ENCODE peak calls at places on chromosomes 12 and 14, in six cellular contexts. X, A, T, V, M and U are unnamed samples.

GRCh38 chr14:79656086-79656485 is 555.2 kb downstream of the DIO2 start:
- DNase-seq in X (no peak), A (no peak), T (no peak), V (no peak), M (no peak), U (no peak)

GRCh38 chr12:9851927-9852326 is 17.2 kb downstream of the CLEC2B start:
- DNase-seq in X (no peak), A (no peak), T (no peak), V (no peak), M (no peak), U (no peak)

GRCh38 chr12:63093711-63094110 is 57.3 kb downstream of the AVPR1A start:
- DNase-seq in X (no peak), A (no peak), T (no peak), V (no peak), M (no peak), U (no peak)

GRCh38 chr14:24081739-24082204 is 10.4 kb downstream of the CPNE6 start:
- DNase-seq in X (no peak), A (no peak), T (no peak), V (no peak), M (no peak), U (no peak)

GRCh38 chr14:95361373-95362179 is 41.9 kb upstream of the CLMN start:
- DNase-seq in X (no peak), A (peak), T (no peak), V (no peak), M (peak), U (peak)

GRCh38 chr14:89755816-89756215 is 198.7 kb downstream of the EFCAB11 start:
- DNase-seq in X (no peak), A (no peak), T (no peak), V (no peak), M (no peak), U (no peak)

GRCh38 chr12:67147447-67147846 is 121.7 kb upstream of the CAND1 start:
- DNase-seq in X (no peak), A (no peak), T (no peak), V (no peak), M (no peak), U (no peak)

GRCh38 chr12:12365442-12365802 is 8.5 kb downstream of the BORCS5 start:
- DNase-seq in X (no peak), A (no peak), T (no peak), V (no peak), M (no peak), U (no peak)

GRCh38 chr14:105859717-105860614 is 333.6 kb downstream of the TMEM121 start:
- DNase-seq in X (no peak), A (no peak), T (no peak), V (no peak), M (no peak), U (no peak)

GRCh38 chr14:91873476-91874265 is 6.3 kb upstream of the TC2N start:
- DNase-seq in X (no peak), A (peak), T (no peak), V (no peak), M (peak), U (peak)

GRCh38 chr12:27779837-27780611 is at the start of the genes KLHL42 and MANSC4:
- DNase-seq in X (peak), A (peak), T (no peak), V (peak), M (peak), U (peak)

GRCh38 chr14:90671382-90671781 is 144.8 kb downstream of the TTC7B start:
- DNase-seq in X (no peak), A (no peak), T (no peak), V (no peak), M (no peak), U (no peak)

GRCh38 chr14:37580146-37580545 is 14.9 kb downstream of the FOXA1 start:
- DNase-seq in X (no peak), A (no peak), T (no peak), V (no peak), M (no peak), U (no peak)

GRCh38 chr12:62654558-62655241 is 188.1 kb downstream of the MON2 start:
- DNase-seq in X (no peak), A (no peak), T (no peak), V (no peak), M (no peak), U (no peak)

GRCh38 chr12:105574056-105574715 is 243.7 kb downstream of the C12orf75 start:
- DNase-seq in X (no peak), A (no peak), T (no peak), V (no peak), M (no peak), U (no peak)

GRCh38 chr14:102185360-102185759 is 45.7 kb downstream of the WDR20 start:
- DNase-seq in X (no peak), A (no peak), T (no peak), V (no peak), M (no peak), U (no peak)
- TF ChIP-seq CTCF in X (no peak), A (no peak), T (no peak), V (no peak), M (no peak), U (no peak)

GRCh38 chr12:93807354-93807753 is 130.2 kb downstream of the CRADD start:
- DNase-seq in X (no peak), A (no peak), T (no peak), V (no peak), M (no peak), U (no peak)
- TF ChIP-seq CTCF in X (no peak), A (no peak), T (no peak), V (no peak), M (no peak), U (no peak)

DNA sequence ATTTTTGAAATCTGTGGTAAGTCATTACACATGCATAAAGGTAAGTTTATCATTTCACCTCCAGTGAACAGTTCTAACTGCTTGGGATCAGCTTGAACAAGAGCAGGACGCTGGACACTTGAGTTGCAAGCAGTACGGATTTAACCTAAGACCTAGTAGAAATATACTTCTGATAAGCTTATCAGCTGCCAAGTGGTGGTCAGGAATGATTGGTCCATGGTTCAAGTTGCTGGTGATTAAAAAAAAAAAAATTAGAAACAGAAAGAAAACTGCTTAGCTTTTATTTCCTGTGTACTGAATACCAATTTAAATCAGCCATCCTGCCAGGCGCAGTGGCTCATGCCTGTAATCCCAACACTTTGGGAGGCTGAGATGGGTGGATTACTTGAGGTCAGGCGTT is 88.6 kb downstream of the AEBP2 start:
- DNase-seq in X (no peak), A (no peak), T (no peak), V (no peak), M (no peak), U (no peak)
- TF ChIP-seq CTCF in X (no peak), A (no peak), T (no peak), V (no peak), M (no peak), U (no peak)

DNA sequence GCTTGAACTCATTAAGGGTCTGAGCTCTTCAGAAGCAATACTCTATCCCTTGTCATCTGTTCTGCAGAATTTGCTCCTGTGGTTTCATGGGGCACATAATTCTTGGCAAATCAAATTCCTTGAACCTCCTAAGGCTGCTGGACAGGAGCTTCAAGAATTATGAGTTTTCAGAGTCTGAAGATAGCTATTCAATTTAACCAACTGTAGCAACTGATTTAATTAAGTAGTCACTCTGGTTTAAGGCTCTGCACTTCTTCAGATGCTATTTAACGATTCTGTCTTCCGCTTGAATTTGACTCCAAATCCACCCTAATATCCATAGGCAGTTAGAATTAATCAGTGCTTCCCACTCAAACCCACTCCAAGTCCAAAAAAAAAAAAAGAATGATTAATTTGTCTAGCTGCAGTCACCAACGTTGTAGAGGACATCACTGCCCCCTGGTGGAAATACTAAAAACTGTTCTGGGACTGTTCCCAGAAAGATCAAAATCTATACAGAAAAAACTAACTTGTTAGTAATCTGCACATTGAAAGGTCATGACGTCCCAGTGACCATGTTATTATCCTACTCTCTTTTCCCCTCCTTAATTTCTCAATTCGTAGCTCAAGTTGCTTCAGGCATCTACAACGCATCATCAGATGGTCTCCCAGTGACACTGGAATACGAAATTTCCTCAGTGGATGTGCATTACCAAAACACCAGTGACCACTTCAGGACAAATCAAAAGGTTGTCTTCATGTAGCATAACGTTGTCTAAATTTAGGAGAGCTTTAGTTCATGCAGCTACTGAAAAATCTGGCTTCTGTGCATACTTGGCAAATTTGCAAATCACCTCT is 169.8 kb downstream of the KIF21A start:
- DNase-seq in X (peak), A (peak), T (no peak), V (peak), M (peak), U (peak)
- TF ChIP-seq CTCF in X (peak), A (peak), T (peak), V (peak), M (peak), U (no peak)

DNA sequence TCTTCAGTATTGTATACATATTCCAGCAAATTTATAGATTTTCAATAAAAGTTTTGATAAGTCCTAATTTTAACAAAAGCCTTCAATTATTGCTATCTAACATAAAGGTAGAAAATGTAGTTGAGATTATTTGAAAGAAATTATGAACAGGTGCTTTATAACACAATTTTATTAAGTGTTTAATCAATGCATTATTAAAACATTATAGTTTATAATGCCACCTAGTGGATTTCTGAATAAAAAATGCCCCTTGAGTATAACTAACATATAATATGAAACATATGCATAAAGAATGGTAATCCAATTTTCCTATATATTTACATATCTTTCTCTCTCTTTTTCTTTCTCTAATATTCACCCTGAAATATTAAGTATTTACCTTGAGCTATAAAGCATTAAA is 515.3 kb downstream of the SLC6A15 start:
- DNase-seq in X (no peak), A (peak), T (no peak), V (no peak), M (no peak), U (no peak)
- TF ChIP-seq CTCF in X (no peak), A (peak), T (no peak), V (no peak), M (no peak), U (peak)